ENCODE peak calls at places on chromosome 11, in five cellular contexts. M is ELF-1, V is fibroblast of mammary gland, B is nephron progenitor cell, A is cardiac fibroblast. Z is an unnamed sample.

GRCh38 chr11:61454520-61454919 is 24.6 kb downstream of the SDHAF2 start:
- DNase-seq in M (no peak), B (no peak), V (no peak), A (no peak), Z (no peak)

GRCh38 chr11:12212821-12213185 is 102.4 kb downstream of the MICAL2 start:
- DNase-seq in M (no peak), A (no peak), B (no peak), V (peak; percentile 67), Z (no peak)

GRCh38 chr11:11618973-11619435 is 2.8 kb downstream of the GALNT18 start:
- DNase-seq in B (no peak), M (no peak), A (no peak), V (no peak), Z (no peak)

GRCh38 chr11:130555251-130555841 is 106.9 kb downstream of the ADAMTS15 start:
- DNase-seq in A (no peak), M (no peak), B (no peak), V (peak; percentile 22), Z (no peak)

GRCh38 chr11:65417702-65418430 is 4.7 kb upstream of the NEAT1 start:
- DNase-seq in A (peak; percentile 25), M (no peak), V (peak; percentile 48), B (peak; percentile 38), Z (no peak)

GRCh38 chr11:65053826-65054503 is 4.4 kb downstream of the NAALADL1 start:
- DNase-seq in V (no peak), B (no peak), A (no peak), M (no peak), Z (no peak)

GRCh38 chr11:62513651-62514050 is 33.0 kb downstream of the AHNAK start:
- DNase-seq in B (no peak), V (peak; percentile 30), M (no peak), A (no peak), Z (no peak)

GRCh38 chr11:72307439-72307838 is 63.5 kb upstream of the PHOX2A start:
- DNase-seq in A (no peak), B (no peak), M (no peak), V (no peak), Z (no peak)

GRCh38 chr11:68141247-68142027 is 20.2 kb upstream of the CHKA start:
- DNase-seq in B (no peak), V (no peak), A (no peak), M (no peak), Z (no peak)

GRCh38 chr11:58582437-58582836 is 3.6 kb downstream of the ZFP91 start:
- DNase-seq in V (no peak), B (no peak), A (no peak), M (no peak), Z (no peak)